ENCODE peak calls at places on chromosomes 11 and 22, in six cellular contexts. I is A549, S is IMR-90, P is HepG2, J is GM12878, W is K562. H is an unnamed sample.

GRCh38 chr11:111225871-111226270 is 19.7 kb upstream of the POU2AF2 start:
- DNase-seq in I (no peak), S (no peak), P (no peak), J (no peak), W (no peak), H (no peak)

GRCh38 chr11:104151404-104152204 is 12.3 kb downstream of the PDGFD start:
- DNase-seq in I (no peak), S (no peak), P (no peak), J (no peak), W (no peak), H (no peak)

GRCh38 chr22:27867958-27868737 is 50.9 kb downstream of the PITPNB start:
- DNase-seq in I (no peak), S (no peak), P (no peak), J (no peak), W (no peak), H (no peak)

GRCh38 chr22:23064381-23065068 is 5.8 kb upstream of the GNAZ start:
- DNase-seq in I (no peak), S (no peak), P (no peak), J (no peak), W (no peak), H (no peak)

GRCh38 chr11:28058333-28058732 is 49.6 kb downstream of the KIF18A start:
- DNase-seq in I (peak), S (peak), P (peak), J (no peak), W (no peak), H (no peak)

GRCh38 chr22:29846290-29846689 is 8.2 kb upstream of the ASCC2 start:
- DNase-seq in I (no peak), S (no peak), P (no peak), J (no peak), W (no peak), H (no peak)

GRCh38 chr11:56642339-56642738 is at the start of gene OR5AP2:
- DNase-seq in I (no peak), S (no peak), P (no peak), J (no peak), W (no peak), H (no peak)

GRCh38 chr11:12149672-12150225 is 39.4 kb downstream of the MICAL2 start:
- DNase-seq in I (no peak), S (peak), P (no peak), J (no peak), W (peak), H (no peak)

GRCh38 chr11:91859666-91860065 is 365.0 kb upstream of the FAT3 start:
- DNase-seq in I (no peak), S (no peak), P (no peak), J (no peak), W (no peak), H (no peak)

GRCh38 chr11:127925430-127925829 is 661.9 kb downstream of the ETS1 start:
- DNase-seq in I (no peak), S (peak), P (no peak), J (no peak), W (no peak), H (no peak)

GRCh38 chr22:29306175-29306829 is at the start of gene GAS2L1:
- DNase-seq in I (peak), S (peak), P (peak), J (no peak), W (peak), H (peak)

GRCh38 chr11:62842171-62842717 is 2.9 kb upstream of the WDR74 start:
- DNase-seq in I (no peak), S (no peak), P (no peak), J (no peak), W (no peak), H (peak)

GRCh38 chr11:20156280-20156875 is 3.9 kb downstream of the DBX1 start:
- DNase-seq in I (no peak), S (no peak), P (no peak), J (no peak), W (peak), H (no peak)

GRCh38 chr22:50599816-50600454 is 658 bp upstream of the MAPK8IP2 start:
- DNase-seq in I (no peak), S (no peak), P (peak), J (no peak), W (peak), H (peak)

GRCh38 chr22:28904211-28904808 is 20.9 kb downstream of the ZNRF3 start:
- DNase-seq in I (no peak), S (peak), P (no peak), J (no peak), W (no peak), H (no peak)

GRCh38 chr11:95524328-95525036 is 265.1 kb downstream of the FAM76B start:
- DNase-seq in I (no peak), S (no peak), P (no peak), J (no peak), W (no peak), H (no peak)

GRCh38 chr11:8699903-8700302 is 17.3 kb downstream of the RPL27A start:
- DNase-seq in I (no peak), S (peak), P (peak), J (no peak), W (no peak), H (no peak)

GRCh38 chr11:56849250-56849649 is 100.8 kb upstream of the OR9G4 start:
- DNase-seq in I (peak), S (no peak), P (no peak), J (no peak), W (no peak), H (no peak)

GRCh38 chr11:67606150-67606476 is 623 bp upstream of the NDUFV1 start:
- DNase-seq in I (no peak), S (peak), P (no peak), J (no peak), W (no peak), H (no peak)

GRCh38 chr11:3050386-3051325 is 6.6 kb downstream of the CARS1 start:
- DNase-seq in I (no peak), S (no peak), P (no peak), J (no peak), W (no peak), H (no peak)

GRCh38 chr22:40452730-40453487 is 82.5 kb downstream of the SGSM3 start:
- DNase-seq in I (no peak), S (peak), P (no peak), J (no peak), W (no peak), H (no peak)

GRCh38 chr11:44979536-44980399 is 29.1 kb upstream of the TP53I11 start:
- DNase-seq in I (peak), S (no peak), P (no peak), J (no peak), W (no peak), H (no peak)

GRCh38 chr11:103483996-103484395 is 374.8 kb downstream of the DYNC2H1 start:
- DNase-seq in I (no peak), S (peak), P (no peak), J (no peak), W (no peak), H (no peak)

GRCh38 chr11:72684236-72684912 is 10.2 kb upstream of the PDE2A start:
- DNase-seq in I (peak), S (peak), P (peak), J (no peak), W (peak), H (peak)

GRCh38 chr11:43868852-43869567 is 11.6 kb upstream of the ALKBH3 start:
- DNase-seq in I (peak), S (peak), P (peak), J (peak), W (peak), H (no peak)

GRCh38 chr11:86592047-86592564 is 80.3 kb downstream of the ME3 start:
- DNase-seq in I (no peak), S (peak), P (no peak), J (no peak), W (no peak), H (no peak)

GRCh38 chr11:66676931-66677598 is 622 bp downstream of the RBM4B start:
- DNase-seq in I (no peak), S (peak), P (no peak), J (no peak), W (no peak), H (no peak)

GRCh38 chr11:28464252-28464867 is 356.2 kb downstream of the METTL15 start:
- DNase-seq in I (no peak), S (peak), P (no peak), J (no peak), W (no peak), H (no peak)

GRCh38 chr11:47149781-47150180 is 26.9 kb downstream of the ARFGAP2 start:
- DNase-seq in I (no peak), S (no peak), P (no peak), J (no peak), W (no peak), H (no peak)

GRCh38 chr22:49801391-49802060 is 26.1 kb downstream of the BRD1 start:
- DNase-seq in I (no peak), S (no peak), P (no peak), J (no peak), W (no peak), H (no peak)

GRCh38 chr11:76266269-76266668 is 60.0 kb upstream of the WNT11 start:
- DNase-seq in I (peak), S (peak), P (no peak), J (no peak), W (no peak), H (no peak)

GRCh38 chr11:38476808-38477565 is 1879.0 kb upstream of the RAG2 start:
- DNase-seq in I (no peak), S (no peak), P (no peak), J (no peak), W (no peak), H (no peak)

GRCh38 chr11:112412383-112412782 is 151.7 kb upstream of the PLET1 start:
- DNase-seq in I (no peak), S (no peak), P (no peak), J (no peak), W (no peak), H (no peak)
- TF ChIP-seq BHLHE40 in I (no peak), S (no peak), P (no peak), J (no peak), W (no peak), H (no peak)

GRCh38 chr11:118911880-118912741 is 13.6 kb downstream of the BCL9L start:
- DNase-seq in I (peak), S (peak), P (peak), J (no peak), W (peak), H (peak)

GRCh38 chr11:118911113-118911879 is 14.4 kb downstream of the BCL9L start:
- DNase-seq in I (peak), S (peak), P (peak), J (no peak), W (no peak), H (no peak)

GRCh38 chr11:118908931-118909618 is 16.7 kb downstream of the BCL9L start:
- DNase-seq in I (peak), S (peak), P (no peak), J (no peak), W (no peak), H (peak)

GRCh38 chr11:118909619-118910308 is 16.0 kb downstream of the BCL9L start:
- DNase-seq in I (no peak), S (no peak), P (no peak), J (no peak), W (no peak), H (no peak)

DNA sequence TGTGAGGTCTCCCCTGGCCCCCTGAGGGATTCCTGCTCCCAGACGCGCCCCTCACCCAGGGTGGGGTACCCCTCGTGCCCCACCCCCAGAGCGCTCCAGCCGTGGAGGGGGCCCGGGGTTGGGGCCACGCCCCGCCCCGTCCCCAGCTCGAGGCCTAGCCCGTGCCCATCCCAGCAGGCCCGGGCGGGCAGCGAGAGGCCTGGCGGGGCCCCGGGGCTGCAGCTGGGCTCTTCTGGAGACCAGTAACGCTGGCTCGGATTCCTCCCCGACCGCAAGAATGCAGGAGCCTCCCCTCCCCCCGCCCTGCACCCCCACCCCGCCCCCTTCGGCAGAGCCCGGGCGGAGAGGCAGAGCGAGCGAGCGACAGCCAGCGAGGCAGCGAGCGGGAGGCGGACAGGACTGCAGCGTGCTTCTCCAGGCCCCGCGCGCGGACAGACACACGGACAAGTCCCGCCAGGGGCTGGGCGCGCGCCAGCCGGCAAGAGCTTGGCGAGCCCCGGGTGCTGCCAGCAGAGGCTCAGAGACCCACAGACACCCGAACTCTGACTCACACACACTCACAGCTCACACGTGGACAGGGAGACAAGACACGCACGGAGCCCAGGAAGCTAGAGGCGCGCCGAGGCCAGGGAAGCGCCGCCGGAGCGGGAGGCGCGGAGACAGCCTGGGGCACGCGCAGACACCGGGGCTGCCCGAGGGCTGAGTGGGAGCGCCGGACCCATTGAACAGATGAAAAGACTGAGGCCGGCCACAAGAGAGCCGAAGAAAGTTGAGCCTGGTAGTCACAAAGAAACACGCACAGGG is 15.2 kb downstream of the BCL9L start:
- DNase-seq in I (peak), S (peak), P (peak), J (no peak), W (peak), H (no peak)
- TF ChIP-seq BHLHE40 in I (no peak), S (peak), P (no peak), J (no peak), W (no peak), H (no peak)

DNA sequence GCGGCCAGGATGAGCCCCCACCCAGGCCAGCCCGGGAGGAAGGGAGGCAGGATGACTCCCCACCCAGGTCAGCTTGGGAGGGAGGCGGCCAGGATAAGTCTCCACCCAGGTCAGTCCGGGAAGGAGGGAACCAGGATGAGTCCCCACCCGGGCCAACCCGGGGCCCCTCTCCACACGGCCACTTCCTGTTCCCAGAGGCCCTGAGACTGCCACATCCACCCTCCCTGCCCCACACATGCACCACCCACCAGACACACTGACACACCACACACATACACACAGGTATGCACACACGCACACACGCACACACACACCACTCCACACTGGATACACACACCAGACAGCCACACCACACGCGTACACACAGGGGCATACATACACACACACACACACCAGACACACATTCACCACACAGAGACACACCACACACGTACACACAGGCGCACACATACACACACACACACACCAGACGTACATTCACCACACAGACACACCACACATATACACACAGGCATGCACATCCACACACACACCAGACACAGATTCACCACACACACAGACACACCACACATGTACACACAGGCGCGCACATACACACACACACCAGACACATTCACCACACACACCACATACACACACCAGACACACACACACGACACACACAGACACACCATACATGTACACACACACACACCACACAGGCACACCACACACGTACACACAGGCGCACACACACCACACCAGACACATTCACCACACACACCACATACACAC is 84.9 kb upstream of the PRR5 start:
- DNase-seq in I (no peak), S (no peak), P (no peak), J (no peak), W (no peak), H (no peak)
- TF ChIP-seq BHLHE40 in I (no peak), S (no peak), P (no peak), J (no peak), W (no peak), H (no peak)

DNA sequence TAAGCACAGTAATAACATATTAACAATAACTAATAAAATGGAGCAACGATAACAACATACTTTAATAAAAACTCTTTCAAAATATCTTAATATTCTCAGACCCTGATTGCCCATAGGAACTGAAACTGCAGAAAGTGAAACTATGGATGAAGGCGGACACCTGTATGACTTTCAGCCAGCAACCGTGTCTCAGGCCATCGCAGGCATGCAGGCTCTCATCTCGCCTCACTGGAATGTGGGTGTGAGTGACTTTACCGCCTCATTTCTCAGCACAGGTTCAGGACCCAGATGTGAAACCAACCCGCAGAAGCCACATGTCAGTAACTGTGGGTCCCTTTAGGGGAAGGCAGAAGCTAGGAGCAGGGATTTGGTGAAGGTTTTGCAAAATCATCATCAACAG is 539.1 kb downstream of the FAM181B start:
- DNase-seq in I (no peak), S (no peak), P (no peak), J (no peak), W (no peak), H (no peak)
- TF ChIP-seq BHLHE40 in I (no peak), S (no peak), P (no peak), J (no peak), W (no peak), H (no peak)

DNA sequence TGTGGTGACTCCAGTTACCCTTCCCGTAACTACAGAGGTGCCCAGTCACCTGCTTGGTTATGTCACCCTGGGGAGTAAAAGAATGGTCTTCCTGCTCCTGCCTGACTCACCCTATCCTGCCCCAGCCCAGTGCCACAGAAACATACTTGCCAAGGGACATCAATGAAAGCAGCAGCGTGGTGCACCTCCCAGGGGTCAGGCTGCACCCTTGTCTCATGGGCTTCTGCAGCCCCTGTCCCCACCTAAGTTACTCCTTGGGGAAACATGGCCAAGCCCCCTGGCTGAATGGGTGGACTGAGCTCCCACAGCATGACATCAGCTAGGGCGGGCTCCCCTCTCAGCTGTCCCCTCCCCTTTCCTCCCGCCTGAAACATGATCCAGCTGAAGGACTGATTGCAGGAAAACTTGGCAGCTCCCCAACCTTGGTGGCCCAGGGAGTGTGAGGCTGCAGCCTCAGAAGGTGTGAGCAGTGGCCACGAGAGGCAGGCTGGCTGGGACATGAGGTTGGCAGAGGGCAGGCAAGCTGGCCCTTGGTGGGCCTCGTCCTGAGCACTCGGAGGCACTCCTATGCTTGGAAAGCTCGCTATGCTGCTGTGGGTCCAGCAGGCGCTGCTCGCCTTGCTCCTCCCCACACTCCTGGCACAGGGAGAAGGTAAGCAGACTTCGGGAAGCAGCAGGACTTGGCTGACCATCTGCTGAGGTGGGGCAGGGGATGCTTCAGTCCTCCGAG is at the start of gene HTR3A:
- DNase-seq in I (no peak), S (no peak), P (peak), J (no peak), W (peak), H (peak)
- TF ChIP-seq BHLHE40 in I (no peak), S (no peak), P (no peak), J (no peak), W (no peak), H (no peak)

GRCh38 chr11:17978553-17979287 is 34.1 kb downstream of the SERGEF start:
- DNase-seq in I (peak), S (peak), P (peak), J (no peak), W (peak), H (peak)
- TF ChIP-seq BHLHE40 in I (no peak), S (no peak), P (no peak), J (no peak), W (no peak), H (no peak)

GRCh38 chr11:422249-422656 is 7.5 kb upstream of the SIGIRR start:
- DNase-seq in I (no peak), S (no peak), P (no peak), J (no peak), W (peak), H (no peak)
- TF ChIP-seq BHLHE40 in I (no peak), S (no peak), P (no peak), J (no peak), W (peak), H (no peak)